ENCODE peak calls at places on chromosome 5, in seven cellular contexts. One of them, this sample, is unnamed.

GRCh38 chr5:113338628-113339027 is 96.2 kb downstream of the TSSK1B start:
- DNase-seq in fibroblast of mammary gland: peak
- DNase-seq in psoas muscle: no peak
- DNase-seq in epithelial cell of esophagus: no peak
- DNase-seq in RWPE1: no peak
- DNase-seq in heart left ventricle: no peak
- DNase-seq in mesothelial cell of epicardium: no peak
- DNase-seq in this sample: peak

GRCh38 chr5:10935536-10935935 is 174.5 kb upstream of the DAP start:
- DNase-seq in fibroblast of mammary gland: no peak
- DNase-seq in psoas muscle: no peak
- DNase-seq in epithelial cell of esophagus: no peak
- DNase-seq in RWPE1: no peak
- DNase-seq in heart left ventricle: no peak
- DNase-seq in mesothelial cell of epicardium: no peak
- DNase-seq in this sample: no peak

GRCh38 chr5:60584304-60584703 is 115.7 kb downstream of the DEPDC1B start:
- DNase-seq in fibroblast of mammary gland: no peak
- DNase-seq in psoas muscle: no peak
- DNase-seq in epithelial cell of esophagus: no peak
- DNase-seq in RWPE1: no peak
- DNase-seq in heart left ventricle: no peak
- DNase-seq in mesothelial cell of epicardium: no peak
- DNase-seq in this sample: no peak

GRCh38 chr5:142325677-142326479 is 1.1 kb upstream of the SPRY4 start:
- DNase-seq in fibroblast of mammary gland: peak
- DNase-seq in psoas muscle: no peak
- DNase-seq in epithelial cell of esophagus: peak
- DNase-seq in RWPE1: peak
- DNase-seq in heart left ventricle: peak
- DNase-seq in mesothelial cell of epicardium: no peak
- DNase-seq in this sample: peak

GRCh38 chr5:177310757-177311173 is 933 bp downstream of the MXD3 start:
- DNase-seq in fibroblast of mammary gland: no peak
- DNase-seq in psoas muscle: peak
- DNase-seq in epithelial cell of esophagus: peak
- DNase-seq in RWPE1: no peak
- DNase-seq in heart left ventricle: no peak
- DNase-seq in mesothelial cell of epicardium: no peak
- DNase-seq in this sample: no peak

GRCh38 chr5:135398855-135399837 is at the start of gene MACROH2A1:
- DNase-seq in fibroblast of mammary gland: peak
- DNase-seq in psoas muscle: peak
- DNase-seq in epithelial cell of esophagus: peak
- DNase-seq in RWPE1: peak
- DNase-seq in heart left ventricle: peak
- DNase-seq in mesothelial cell of epicardium: peak
- DNase-seq in this sample: peak

GRCh38 chr5:111563041-111563822 is 50.9 kb upstream of the STARD4 start:
- DNase-seq in fibroblast of mammary gland: peak
- DNase-seq in psoas muscle: no peak
- DNase-seq in epithelial cell of esophagus: no peak
- DNase-seq in RWPE1: no peak
- DNase-seq in heart left ventricle: no peak
- DNase-seq in mesothelial cell of epicardium: no peak
- DNase-seq in this sample: peak

GRCh38 chr5:122327110-122327509 is 15.1 kb downstream of the SNCAIP start:
- DNase-seq in fibroblast of mammary gland: no peak
- DNase-seq in psoas muscle: no peak
- DNase-seq in epithelial cell of esophagus: no peak
- DNase-seq in RWPE1: no peak
- DNase-seq in heart left ventricle: no peak
- DNase-seq in mesothelial cell of epicardium: no peak
- DNase-seq in this sample: no peak

GRCh38 chr5:142872795-142873194 is 102.6 kb downstream of the ARHGAP26 start:
- DNase-seq in fibroblast of mammary gland: peak
- DNase-seq in psoas muscle: no peak
- DNase-seq in epithelial cell of esophagus: peak
- DNase-seq in RWPE1: peak
- DNase-seq in heart left ventricle: no peak
- DNase-seq in mesothelial cell of epicardium: no peak
- DNase-seq in this sample: no peak

GRCh38 chr5:137325721-137326120 is 173.4 kb downstream of the SPOCK1 start:
- DNase-seq in fibroblast of mammary gland: no peak
- DNase-seq in psoas muscle: no peak
- DNase-seq in epithelial cell of esophagus: no peak
- DNase-seq in RWPE1: no peak
- DNase-seq in heart left ventricle: no peak
- DNase-seq in mesothelial cell of epicardium: no peak
- DNase-seq in this sample: no peak

GRCh38 chr5:133610489-133611356 is 1.6 kb downstream of the FSTL4 start:
- DNase-seq in fibroblast of mammary gland: peak
- DNase-seq in psoas muscle: peak
- DNase-seq in epithelial cell of esophagus: peak
- DNase-seq in RWPE1: peak
- DNase-seq in heart left ventricle: peak
- DNase-seq in mesothelial cell of epicardium: peak
- DNase-seq in this sample: no peak

GRCh38 chr5:175261526-175261925 is 182.5 kb downstream of the DRD1 start:
- DNase-seq in fibroblast of mammary gland: no peak
- DNase-seq in psoas muscle: no peak
- DNase-seq in epithelial cell of esophagus: no peak
- DNase-seq in RWPE1: no peak
- DNase-seq in heart left ventricle: no peak
- DNase-seq in mesothelial cell of epicardium: no peak
- DNase-seq in this sample: no peak

GRCh38 chr5:1744393-1745189 is 55.0 kb downstream of the MRPL36 start:
- DNase-seq in fibroblast of mammary gland: no peak
- DNase-seq in psoas muscle: no peak
- DNase-seq in epithelial cell of esophagus: no peak
- DNase-seq in RWPE1: no peak
- DNase-seq in heart left ventricle: peak
- DNase-seq in mesothelial cell of epicardium: peak
- DNase-seq in this sample: no peak

GRCh38 chr5:56549096-56549886 is 266.1 kb upstream of the MAP3K1 start:
- DNase-seq in fibroblast of mammary gland: no peak
- DNase-seq in psoas muscle: no peak
- DNase-seq in epithelial cell of esophagus: no peak
- DNase-seq in RWPE1: no peak
- DNase-seq in heart left ventricle: no peak
- DNase-seq in mesothelial cell of epicardium: no peak
- DNase-seq in this sample: no peak

DNA sequence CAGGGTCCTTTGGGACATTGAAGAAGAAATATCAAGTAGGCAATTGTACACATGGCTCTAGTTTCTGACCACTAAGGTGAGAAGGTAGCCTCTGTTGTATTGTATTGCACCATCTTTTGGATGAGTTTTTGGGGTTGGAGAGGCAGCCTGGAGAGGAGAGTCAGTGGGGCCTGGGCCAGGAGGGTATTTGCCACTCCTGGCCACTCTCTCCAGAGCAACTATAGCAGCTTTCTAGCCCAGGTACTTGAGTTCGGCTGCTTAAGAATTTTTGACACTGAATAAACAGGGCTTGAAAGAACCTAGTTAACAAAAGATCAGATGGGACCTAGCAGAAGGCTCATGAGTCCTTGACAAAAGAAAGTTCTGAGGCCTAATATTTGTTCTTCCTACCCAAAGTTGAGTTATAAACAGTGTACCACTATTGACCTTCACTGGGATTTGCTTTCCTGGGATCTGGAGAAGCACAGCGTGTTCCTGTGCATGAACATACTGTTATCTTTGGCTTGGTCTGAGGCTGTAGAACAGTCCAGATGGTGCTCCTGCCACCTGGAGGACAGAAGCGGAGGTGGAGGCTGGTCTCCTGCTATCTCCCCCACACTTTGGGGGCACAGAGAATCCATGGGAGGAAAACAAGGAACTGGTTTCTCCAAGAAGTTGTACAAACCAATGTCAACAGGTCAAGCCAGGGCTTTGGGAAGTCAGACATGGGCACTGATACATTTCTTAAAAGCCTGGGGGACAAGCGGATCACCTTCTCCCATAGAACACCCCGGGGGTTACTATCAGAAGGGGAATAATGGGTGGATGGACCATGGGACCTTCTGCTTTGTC is 110.4 kb upstream of the LIFR start:
- DNase-seq in fibroblast of mammary gland: peak
- DNase-seq in psoas muscle: peak
- DNase-seq in epithelial cell of esophagus: peak
- DNase-seq in RWPE1: peak
- DNase-seq in heart left ventricle: peak
- DNase-seq in mesothelial cell of epicardium: no peak
- DNase-seq in this sample: peak
- TF ChIP-seq CTCF in fibroblast of mammary gland: peak
- TF ChIP-seq CTCF in psoas muscle: peak
- TF ChIP-seq CTCF in epithelial cell of esophagus: peak
- TF ChIP-seq CTCF in RWPE1: no peak
- TF ChIP-seq CTCF in heart left ventricle: peak
- TF ChIP-seq CTCF in mesothelial cell of epicardium: no peak
- TF ChIP-seq CTCF in this sample: peak

GRCh38 chr5:139708877-139709586 is 60.9 kb downstream of the CXXC5 start:
- DNase-seq in fibroblast of mammary gland: peak
- DNase-seq in psoas muscle: peak
- DNase-seq in epithelial cell of esophagus: no peak
- DNase-seq in RWPE1: no peak
- DNase-seq in heart left ventricle: peak
- DNase-seq in mesothelial cell of epicardium: no peak
- DNase-seq in this sample: peak

GRCh38 chr5:139711852-139712171 is 63.7 kb downstream of the CXXC5 start:
- DNase-seq in fibroblast of mammary gland: no peak
- DNase-seq in psoas muscle: peak
- DNase-seq in epithelial cell of esophagus: no peak
- DNase-seq in RWPE1: no peak
- DNase-seq in heart left ventricle: no peak
- DNase-seq in mesothelial cell of epicardium: no peak
- DNase-seq in this sample: no peak

GRCh38 chr5:139709587-139710369 is 61.6 kb downstream of the CXXC5 start:
- DNase-seq in fibroblast of mammary gland: no peak
- DNase-seq in psoas muscle: no peak
- DNase-seq in epithelial cell of esophagus: no peak
- DNase-seq in RWPE1: no peak
- DNase-seq in heart left ventricle: peak
- DNase-seq in mesothelial cell of epicardium: no peak
- DNase-seq in this sample: no peak

GRCh38 chr5:139710370-139711066 is 62.4 kb downstream of the CXXC5 start:
- DNase-seq in fibroblast of mammary gland: peak
- DNase-seq in psoas muscle: no peak
- DNase-seq in epithelial cell of esophagus: peak
- DNase-seq in RWPE1: peak
- DNase-seq in heart left ventricle: peak
- DNase-seq in mesothelial cell of epicardium: peak
- DNase-seq in this sample: peak

GRCh38 chr5:139711067-139711851 is 63.1 kb downstream of the CXXC5 start:
- DNase-seq in fibroblast of mammary gland: peak
- DNase-seq in psoas muscle: peak
- DNase-seq in epithelial cell of esophagus: peak
- DNase-seq in RWPE1: peak
- DNase-seq in heart left ventricle: no peak
- DNase-seq in mesothelial cell of epicardium: no peak
- DNase-seq in this sample: no peak
- TF ChIP-seq CTCF in fibroblast of mammary gland: peak
- TF ChIP-seq CTCF in psoas muscle: peak
- TF ChIP-seq CTCF in epithelial cell of esophagus: no peak
- TF ChIP-seq CTCF in RWPE1: no peak
- TF ChIP-seq CTCF in heart left ventricle: peak
- TF ChIP-seq CTCF in mesothelial cell of epicardium: peak
- TF ChIP-seq CTCF in this sample: peak

DNA sequence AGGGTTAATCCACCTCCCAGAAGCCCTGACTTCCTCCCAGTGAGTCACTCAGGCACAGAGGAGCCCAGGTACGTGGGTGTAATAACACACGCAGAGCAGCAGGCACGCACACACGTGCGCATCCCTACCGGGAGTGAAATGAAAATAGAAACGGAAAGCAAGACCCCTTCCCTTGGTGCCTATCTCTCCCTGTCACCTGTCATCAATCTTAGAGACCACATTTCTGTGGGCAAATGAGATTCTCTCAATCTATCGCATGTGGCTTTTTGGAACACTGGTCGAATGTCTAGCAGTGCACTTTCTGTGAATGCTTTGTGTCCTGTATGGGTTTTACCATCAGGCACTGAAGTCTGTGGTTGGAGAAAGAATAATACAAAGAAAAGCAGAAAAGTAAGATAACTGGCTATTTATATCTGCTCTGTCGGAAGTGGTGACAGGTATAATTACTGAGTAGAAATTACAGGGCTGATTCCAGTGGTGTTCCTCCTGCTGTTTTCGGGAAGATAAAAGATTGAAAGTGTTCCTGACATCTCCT is 137.7 kb upstream of the GRIA1 start:
- DNase-seq in fibroblast of mammary gland: peak
- DNase-seq in psoas muscle: no peak
- DNase-seq in epithelial cell of esophagus: peak
- DNase-seq in RWPE1: peak
- DNase-seq in heart left ventricle: no peak
- DNase-seq in mesothelial cell of epicardium: no peak
- DNase-seq in this sample: no peak
- TF ChIP-seq CTCF in fibroblast of mammary gland: no peak
- TF ChIP-seq CTCF in psoas muscle: no peak
- TF ChIP-seq CTCF in epithelial cell of esophagus: no peak
- TF ChIP-seq CTCF in RWPE1: no peak
- TF ChIP-seq CTCF in heart left ventricle: no peak
- TF ChIP-seq CTCF in mesothelial cell of epicardium: no peak
- TF ChIP-seq CTCF in this sample: no peak

GRCh38 chr5:33530183-33530962 is 89.6 kb downstream of the TARS1 start:
- DNase-seq in fibroblast of mammary gland: no peak
- DNase-seq in psoas muscle: no peak
- DNase-seq in epithelial cell of esophagus: no peak
- DNase-seq in RWPE1: no peak
- DNase-seq in heart left ventricle: no peak
- DNase-seq in mesothelial cell of epicardium: no peak
- DNase-seq in this sample: no peak
- TF ChIP-seq CTCF in fibroblast of mammary gland: peak
- TF ChIP-seq CTCF in psoas muscle: no peak
- TF ChIP-seq CTCF in epithelial cell of esophagus: no peak
- TF ChIP-seq CTCF in RWPE1: no peak
- TF ChIP-seq CTCF in heart left ventricle: no peak
- TF ChIP-seq CTCF in mesothelial cell of epicardium: no peak
- TF ChIP-seq CTCF in this sample: peak